ENCODE peak calls at places on chromosomes 13 and 19, in ten cellular contexts. X, Y, H, L, Q, M, K, G, A and F are unnamed samples.

GRCh38 chr13:40344270-40345148 is 321.9 kb downstream of the FOXO1 start:
- DNase-seq in A (no peak), L (no peak), Y (peak), G (peak), M (no peak), X (no peak), K (no peak), H (no peak), Q (no peak), F (no peak)

GRCh38 chr19:4803736-4804695 is 12.5 kb downstream of the FEM1A start:
- DNase-seq in G (peak), L (peak), Y (peak), Q (no peak), M (peak), X (peak), H (peak), A (peak), K (peak), F (peak)

GRCh38 chr13:48776396-48776795 is 122.7 kb downstream of the CYSLTR2 start:
- DNase-seq in Q (no peak), Y (no peak), K (peak), L (no peak), H (no peak), A (no peak), M (no peak), G (peak), X (no peak), F (no peak)

GRCh38 chr13:44231786-44232516 is 141.7 kb upstream of the SERP2 start:
- DNase-seq in L (no peak), G (peak), K (peak), X (no peak), A (no peak), Q (peak), H (no peak), M (no peak), Y (peak), F (peak)

GRCh38 chr19:33631628-33631995 is 9.9 kb downstream of the CHST8 start:
- DNase-seq in G (no peak), M (no peak), A (no peak), H (no peak), Y (no peak), Q (no peak), K (no peak), L (no peak), X (no peak), F (no peak)

GRCh38 chr13:29059837-29060236 is 239.7 kb downstream of the MTUS2 start:
- DNase-seq in G (no peak), Q (no peak), M (no peak), Y (no peak), K (no peak), L (no peak), X (no peak), H (no peak), A (no peak), F (no peak)

GRCh38 chr13:92136449-92137180 is 738.2 kb downstream of the GPC5 start:
- DNase-seq in X (no peak), H (no peak), Q (no peak), M (no peak), A (peak), L (no peak), Y (no peak), G (peak), K (no peak), F (peak)

GRCh38 chr13:98897706-98898105 is 80.2 kb downstream of the DOCK9 start:
- DNase-seq in H (no peak), X (no peak), M (no peak), G (no peak), Q (no peak), A (no peak), K (no peak), Y (no peak), L (no peak), F (no peak)

GRCh38 chr13:109764474-109765292 is 21.7 kb downstream of the IRS2 start:
- DNase-seq in Q (no peak), G (no peak), Y (peak), A (peak), K (no peak), M (peak), L (no peak), X (peak), H (peak), F (no peak)

GRCh38 chr13:20616059-20616797 is 49.3 kb downstream of the IFT88 start:
- DNase-seq in L (no peak), M (no peak), A (no peak), G (peak), Q (peak), H (no peak), X (no peak), K (peak), Y (no peak), F (peak)